ENCODE peak calls at places on chromosomes 16 and 17, in nine cellular contexts. One of them, this sample, is unnamed.

GRCh38 chr16:56594292-56594619 is 4.9 kb downstream of the MT3 start:
- DNase-seq in AG04450: no peak
- DNase-seq in dorsolateral prefrontal cortex: no peak
- DNase-seq in neural progenitor cell: no peak
- DNase-seq in cardiac fibroblast: no peak
- DNase-seq in GM10248: no peak
- DNase-seq in AG04449: no peak
- DNase-seq in retinal pigment epithelial cell: no peak
- DNase-seq in WERI-Rb-1: no peak
- DNase-seq in this sample: no peak

GRCh38 chr17:1173456-1174370 is 6.1 kb downstream of the ABR start:
- DNase-seq in AG04450: no peak
- DNase-seq in dorsolateral prefrontal cortex: no peak
- DNase-seq in neural progenitor cell: no peak
- DNase-seq in cardiac fibroblast: no peak
- DNase-seq in GM10248: no peak
- DNase-seq in AG04449: no peak
- DNase-seq in retinal pigment epithelial cell: no peak
- DNase-seq in WERI-Rb-1: no peak
- DNase-seq in this sample: no peak

GRCh38 chr16:87255866-87256265 is 61.3 kb downstream of the C16orf95 start:
- DNase-seq in AG04450: no peak
- DNase-seq in dorsolateral prefrontal cortex: no peak
- DNase-seq in neural progenitor cell: no peak
- DNase-seq in cardiac fibroblast: no peak
- DNase-seq in GM10248: no peak
- DNase-seq in AG04449: no peak
- DNase-seq in retinal pigment epithelial cell: no peak
- DNase-seq in WERI-Rb-1: no peak
- DNase-seq in this sample: no peak

GRCh38 chr17:67750067-67750466 is 32.3 kb downstream of the NOL11 start:
- DNase-seq in AG04450: no peak
- DNase-seq in dorsolateral prefrontal cortex: no peak
- DNase-seq in neural progenitor cell: no peak
- DNase-seq in cardiac fibroblast: no peak
- DNase-seq in GM10248: no peak
- DNase-seq in AG04449: no peak
- DNase-seq in retinal pigment epithelial cell: no peak
- DNase-seq in WERI-Rb-1: no peak
- DNase-seq in this sample: no peak

GRCh38 chr17:29682987-29683386 is 60.3 kb upstream of the CORO6 start:
- DNase-seq in AG04450: no peak
- DNase-seq in dorsolateral prefrontal cortex: no peak
- DNase-seq in neural progenitor cell: peak
- DNase-seq in cardiac fibroblast: peak
- DNase-seq in GM10248: no peak
- DNase-seq in AG04449: no peak
- DNase-seq in retinal pigment epithelial cell: peak
- DNase-seq in WERI-Rb-1: peak
- DNase-seq in this sample: no peak

GRCh38 chr17:28878981-28879380 is 18.6 kb downstream of the FLOT2 start:
- DNase-seq in AG04450: no peak
- DNase-seq in dorsolateral prefrontal cortex: no peak
- DNase-seq in neural progenitor cell: peak
- DNase-seq in cardiac fibroblast: peak
- DNase-seq in GM10248: peak
- DNase-seq in AG04449: no peak
- DNase-seq in retinal pigment epithelial cell: no peak
- DNase-seq in WERI-Rb-1: peak
- DNase-seq in this sample: no peak

GRCh38 chr17:36501963-36502362 is 15.5 kb downstream of the ZNHIT3 start:
- DNase-seq in AG04450: no peak
- DNase-seq in dorsolateral prefrontal cortex: no peak
- DNase-seq in neural progenitor cell: no peak
- DNase-seq in cardiac fibroblast: no peak
- DNase-seq in GM10248: no peak
- DNase-seq in AG04449: no peak
- DNase-seq in retinal pigment epithelial cell: no peak
- DNase-seq in WERI-Rb-1: no peak
- DNase-seq in this sample: no peak

GRCh38 chr17:17303010-17303846 is at the start of gene NT5M:
- DNase-seq in AG04450: no peak
- DNase-seq in dorsolateral prefrontal cortex: peak
- DNase-seq in neural progenitor cell: peak
- DNase-seq in cardiac fibroblast: peak
- DNase-seq in GM10248: peak
- DNase-seq in AG04449: no peak
- DNase-seq in retinal pigment epithelial cell: peak
- DNase-seq in WERI-Rb-1: peak
- DNase-seq in this sample: no peak

GRCh38 chr17:77649717-77650211 is 308.7 kb upstream of the TNRC6C start:
- DNase-seq in AG04450: no peak
- DNase-seq in dorsolateral prefrontal cortex: no peak
- DNase-seq in neural progenitor cell: no peak
- DNase-seq in cardiac fibroblast: no peak
- DNase-seq in GM10248: no peak
- DNase-seq in AG04449: no peak
- DNase-seq in retinal pigment epithelial cell: no peak
- DNase-seq in WERI-Rb-1: peak
- DNase-seq in this sample: no peak
- TF ChIP-seq CTCF in AG04450: no peak
- TF ChIP-seq CTCF in dorsolateral prefrontal cortex: no peak
- TF ChIP-seq CTCF in neural progenitor cell: no peak
- TF ChIP-seq CTCF in cardiac fibroblast: no peak
- TF ChIP-seq CTCF in GM10248: no peak
- TF ChIP-seq CTCF in AG04449: no peak
- TF ChIP-seq CTCF in retinal pigment epithelial cell: no peak
- TF ChIP-seq CTCF in WERI-Rb-1: peak
- TF ChIP-seq CTCF in this sample: no peak

DNA sequence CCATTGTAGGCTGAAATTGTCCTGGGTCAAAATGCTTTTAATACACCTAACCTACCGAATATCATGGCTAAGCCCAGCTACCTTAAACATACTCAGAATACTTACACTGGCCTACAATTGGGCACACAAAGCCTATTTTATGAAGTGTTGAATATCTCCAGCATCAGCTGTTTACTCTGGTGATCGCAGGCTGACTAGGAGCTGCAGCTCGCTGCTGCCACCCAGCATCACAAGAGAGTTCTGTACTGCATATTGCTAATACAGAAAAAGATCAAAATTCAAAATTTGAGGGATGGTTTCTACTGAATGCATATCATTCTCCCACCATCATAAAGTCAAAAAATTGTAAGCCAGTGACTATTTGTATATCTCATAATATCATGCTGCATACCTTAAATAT is 55.3 kb downstream of the ULK2 start:
- DNase-seq in AG04450: no peak
- DNase-seq in dorsolateral prefrontal cortex: peak
- DNase-seq in neural progenitor cell: no peak
- DNase-seq in cardiac fibroblast: peak
- DNase-seq in GM10248: no peak
- DNase-seq in AG04449: peak
- DNase-seq in retinal pigment epithelial cell: no peak
- DNase-seq in WERI-Rb-1: peak
- DNase-seq in this sample: no peak
- TF ChIP-seq CTCF in AG04450: peak
- TF ChIP-seq CTCF in dorsolateral prefrontal cortex: peak
- TF ChIP-seq CTCF in neural progenitor cell: peak
- TF ChIP-seq CTCF in cardiac fibroblast: peak
- TF ChIP-seq CTCF in GM10248: peak
- TF ChIP-seq CTCF in AG04449: peak
- TF ChIP-seq CTCF in retinal pigment epithelial cell: peak
- TF ChIP-seq CTCF in WERI-Rb-1: peak
- TF ChIP-seq CTCF in this sample: peak

GRCh38 chr16:48999508-48999907 is 282.1 kb downstream of the CBLN1 start:
- DNase-seq in AG04450: no peak
- DNase-seq in dorsolateral prefrontal cortex: no peak
- DNase-seq in neural progenitor cell: no peak
- DNase-seq in cardiac fibroblast: no peak
- DNase-seq in GM10248: no peak
- DNase-seq in AG04449: no peak
- DNase-seq in retinal pigment epithelial cell: no peak
- DNase-seq in WERI-Rb-1: no peak
- DNase-seq in this sample: no peak

GRCh38 chr16:48999034-48999433 is 282.6 kb downstream of the CBLN1 start:
- DNase-seq in AG04450: no peak
- DNase-seq in dorsolateral prefrontal cortex: no peak
- DNase-seq in neural progenitor cell: no peak
- DNase-seq in cardiac fibroblast: no peak
- DNase-seq in GM10248: no peak
- DNase-seq in AG04449: no peak
- DNase-seq in retinal pigment epithelial cell: no peak
- DNase-seq in WERI-Rb-1: no peak
- DNase-seq in this sample: no peak

GRCh38 chr16:49003022-49003421 is 278.6 kb downstream of the CBLN1 start:
- DNase-seq in AG04450: no peak
- DNase-seq in dorsolateral prefrontal cortex: no peak
- DNase-seq in neural progenitor cell: no peak
- DNase-seq in cardiac fibroblast: no peak
- DNase-seq in GM10248: no peak
- DNase-seq in AG04449: no peak
- DNase-seq in retinal pigment epithelial cell: no peak
- DNase-seq in WERI-Rb-1: no peak
- DNase-seq in this sample: no peak

GRCh38 chr16:48997946-48998345 is 283.7 kb downstream of the CBLN1 start:
- DNase-seq in AG04450: no peak
- DNase-seq in dorsolateral prefrontal cortex: no peak
- DNase-seq in neural progenitor cell: no peak
- DNase-seq in cardiac fibroblast: no peak
- DNase-seq in GM10248: no peak
- DNase-seq in AG04449: no peak
- DNase-seq in retinal pigment epithelial cell: no peak
- DNase-seq in WERI-Rb-1: no peak
- DNase-seq in this sample: no peak

GRCh38 chr16:49000594-49000993 is 281.0 kb downstream of the CBLN1 start:
- DNase-seq in AG04450: no peak
- DNase-seq in dorsolateral prefrontal cortex: no peak
- DNase-seq in neural progenitor cell: peak
- DNase-seq in cardiac fibroblast: no peak
- DNase-seq in GM10248: no peak
- DNase-seq in AG04449: no peak
- DNase-seq in retinal pigment epithelial cell: no peak
- DNase-seq in WERI-Rb-1: no peak
- DNase-seq in this sample: no peak
- TF ChIP-seq CTCF in AG04450: peak
- TF ChIP-seq CTCF in dorsolateral prefrontal cortex: peak
- TF ChIP-seq CTCF in neural progenitor cell: peak
- TF ChIP-seq CTCF in cardiac fibroblast: peak
- TF ChIP-seq CTCF in GM10248: peak
- TF ChIP-seq CTCF in AG04449: no peak
- TF ChIP-seq CTCF in retinal pigment epithelial cell: peak
- TF ChIP-seq CTCF in WERI-Rb-1: peak
- TF ChIP-seq CTCF in this sample: peak

GRCh38 chr17:56891751-56892150 is 22.1 kb downstream of the TRIM25 start:
- DNase-seq in AG04450: no peak
- DNase-seq in dorsolateral prefrontal cortex: no peak
- DNase-seq in neural progenitor cell: peak
- DNase-seq in cardiac fibroblast: peak
- DNase-seq in GM10248: no peak
- DNase-seq in AG04449: no peak
- DNase-seq in retinal pigment epithelial cell: no peak
- DNase-seq in WERI-Rb-1: peak
- DNase-seq in this sample: no peak
- TF ChIP-seq CTCF in AG04450: peak
- TF ChIP-seq CTCF in dorsolateral prefrontal cortex: no peak
- TF ChIP-seq CTCF in neural progenitor cell: peak
- TF ChIP-seq CTCF in cardiac fibroblast: peak
- TF ChIP-seq CTCF in GM10248: no peak
- TF ChIP-seq CTCF in AG04449: peak
- TF ChIP-seq CTCF in retinal pigment epithelial cell: peak
- TF ChIP-seq CTCF in WERI-Rb-1: peak
- TF ChIP-seq CTCF in this sample: peak

GRCh38 chr16:23296994-23297393 is 5.1 kb upstream of the SCNN1B start:
- DNase-seq in AG04450: no peak
- DNase-seq in dorsolateral prefrontal cortex: no peak
- DNase-seq in neural progenitor cell: peak
- DNase-seq in cardiac fibroblast: no peak
- DNase-seq in GM10248: peak
- DNase-seq in AG04449: no peak
- DNase-seq in retinal pigment epithelial cell: no peak
- DNase-seq in WERI-Rb-1: peak
- DNase-seq in this sample: no peak
- TF ChIP-seq CTCF in AG04450: no peak
- TF ChIP-seq CTCF in dorsolateral prefrontal cortex: no peak
- TF ChIP-seq CTCF in neural progenitor cell: peak
- TF ChIP-seq CTCF in cardiac fibroblast: no peak
- TF ChIP-seq CTCF in GM10248: peak
- TF ChIP-seq CTCF in AG04449: no peak
- TF ChIP-seq CTCF in retinal pigment epithelial cell: peak
- TF ChIP-seq CTCF in WERI-Rb-1: peak
- TF ChIP-seq CTCF in this sample: no peak